ENCODE peak calls at places on chromosomes 11 and 22, in nine cellular contexts. W is CD8-positive, alpha-beta memory T cell; G is NCI-H1694; J is stimulated activated CD8-positive, alpha-beta memory T cell treated with anti-CD3 and anti-CD28 coated beads, Interleukin-7, amount 100 ng/mL, for 48 hours; X is tibial nerve; V is mucosa of descending colon; C is glutamatergic neuron; S is M059J; H is GM12865. K is an unnamed sample.

GRCh38 chr11:82458777-82459176 is 274.9 kb downstream of the FAM181B start:
- DNase-seq in X (no peak), C (peak; percentile 17), V (no peak), J (no peak), S (no peak), G (peak; percentile 7), W (no peak), H (no peak), K (no peak)

GRCh38 chr11:43790444-43790794 is 90.2 kb upstream of the ALKBH3 start:
- DNase-seq in J (no peak), H (no peak), X (no peak), G (no peak), V (no peak), S (peak; percentile 50), W (no peak), C (no peak), K (no peak)

GRCh38 chr22:36397081-36397766 is 9.5 kb upstream of the MYH9 start:
- DNase-seq in S (peak; percentile 71), J (no peak), V (no peak), X (no peak), W (no peak), G (no peak), H (no peak), C (no peak), K (no peak)

GRCh38 chr22:37196539-37197450 is 8.7 kb upstream of the C1QTNF6 start:
- DNase-seq in S (peak; percentile 94), X (peak; percentile 76), G (no peak), V (peak; percentile 93), C (peak; percentile 5), W (no peak), J (no peak), H (no peak), K (no peak)

GRCh38 chr11:46345881-46346484 is 1.3 kb upstream of the DGKZ start:
- DNase-seq in V (peak; percentile 50), C (no peak), G (no peak), H (peak; percentile 49), X (no peak), S (no peak), W (no peak), J (no peak), K (no peak)

GRCh38 chr11:2214527-2215229 is 43.1 kb upstream of the TH start:
- DNase-seq in C (peak; percentile 80), G (no peak), X (no peak), J (no peak), S (no peak), W (no peak), H (no peak), V (no peak), K (no peak)

GRCh38 chr22:18113680-18114394 is 3.2 kb downstream of the TUBA8 start:
- DNase-seq in W (no peak), C (no peak), H (peak; percentile 23), X (no peak), V (no peak), G (no peak), S (no peak), J (no peak), K (no peak)

GRCh38 chr11:132639986-132640385 is 892.3 kb downstream of the OPCML start:
- DNase-seq in W (no peak), C (no peak), V (no peak), J (no peak), G (no peak), H (no peak), X (no peak), S (no peak), K (no peak)

GRCh38 chr11:69065136-69065710 is 16.5 kb downstream of the TPCN2 start:
- DNase-seq in V (no peak), H (no peak), J (no peak), G (no peak), X (no peak), C (no peak), W (no peak), S (no peak), K (no peak)

GRCh38 chr11:79419120-79419519 is 21.7 kb downstream of the TENM4 start:
- DNase-seq in S (peak; percentile 96), J (no peak), H (no peak), V (peak; percentile 33), X (no peak), C (no peak), G (no peak), W (no peak), K (no peak)

GRCh38 chr11:76152086-76152658 is 54.1 kb downstream of the WNT11 start:
- DNase-seq in V (peak; percentile 93), C (peak; percentile 91), W (peak; percentile 63), S (peak; percentile 80), G (no peak), X (peak; percentile 93), H (peak; percentile 91), J (peak; percentile 74), K (peak; percentile 76)